ENCODE peak calls at places on chromosomes 6 and 20, in six cellular contexts. M is mucosa of descending colon, Z is neural progenitor cell, E is breast epithelium, J is heart left ventricle, T is foreskin fibroblast. A is an unnamed sample.

GRCh38 chr20:20060234-20060998 is 8.1 kb downstream of the CFAP61 start:
- DNase-seq in Z (no peak), E (no peak), J (no peak), M (no peak), T (no peak), A (no peak)

GRCh38 chr20:32743237-32744112 is at the start of gene COMMD7:
- DNase-seq in E (peak; percentile 49), Z (peak; percentile 75), T (peak; percentile 76), J (peak; percentile 64), M (peak; percentile 70), A (no peak)

GRCh38 chr6:17584241-17584803 is 15.8 kb upstream of the FAM8A1 start:
- DNase-seq in J (peak; percentile 52), Z (peak; percentile 74), E (no peak), T (peak; percentile 87), M (peak; percentile 65), A (peak; percentile 76)

GRCh38 chr20:61795669-61796630 is 269.7 kb downstream of the TAF4 start:
- DNase-seq in J (no peak), T (no peak), M (no peak), Z (no peak), E (no peak), A (no peak)

GRCh38 chr6:10412948-10413849 is 1.7 kb downstream of the TFAP2A start:
- DNase-seq in M (no peak), J (no peak), Z (peak; percentile 14), E (peak; percentile 90), T (peak; percentile 71), A (no peak)

GRCh38 chr6:159836294-159837140 is 36.4 kb downstream of the PNLDC1 start:
- DNase-seq in M (no peak), Z (no peak), J (peak; percentile 51), T (no peak), E (no peak), A (no peak)

GRCh38 chr6:134074151-134074712 is 21.8 kb upstream of the SLC2A12 start:
- DNase-seq in J (no peak), E (no peak), T (no peak), Z (peak; percentile 95), M (no peak), A (no peak)

GRCh38 chr6:54801669-54802068 is 44.9 kb upstream of the FAM83B start:
- DNase-seq in J (no peak), T (peak; percentile 69), M (no peak), E (no peak), Z (no peak), A (peak; percentile 21)

GRCh38 chr20:9837634-9838033 is 1.2 kb downstream of the PAK5 start:
- DNase-seq in J (no peak), Z (peak; percentile 2), M (no peak), E (no peak), T (no peak), A (no peak)

GRCh38 chr20:62123450-62124118 is 1.3 kb downstream of the LSM14B start:
- DNase-seq in E (no peak), J (no peak), M (no peak), T (peak; percentile 55), Z (peak; percentile 52), A (no peak)

GRCh38 chr6:25056130-25056529 is 120.4 kb upstream of the RIPOR2 start:
- DNase-seq in Z (no peak), M (peak; percentile 27), E (no peak), T (no peak), J (no peak), A (no peak)

GRCh38 chr20:45781391-45781931 is 10.2 kb downstream of the WFDC3 start:
- DNase-seq in M (no peak), J (no peak), E (no peak), Z (no peak), T (peak; percentile 91), A (peak; percentile 77)

GRCh38 chr20:5150226-5151076 is 23.6 kb downstream of the CDS2 start:
- DNase-seq in Z (no peak), M (peak; percentile 31), E (no peak), T (peak; percentile 52), J (no peak), A (no peak)

GRCh38 chr6:168939771-168940170 is 313.9 kb downstream of the THBS2 start:
- DNase-seq in M (no peak), J (no peak), T (no peak), Z (no peak), E (no peak), A (no peak)

GRCh38 chr6:169005141-169005540 is 248.5 kb downstream of the THBS2 start:
- DNase-seq in J (no peak), M (no peak), E (no peak), T (no peak), Z (no peak), A (no peak)

GRCh38 chr6:41732601-41733348 is 2.6 kb downstream of the TFEB start:
- DNase-seq in J (no peak), E (no peak), Z (no peak), M (no peak), T (peak; percentile 22), A (no peak)

GRCh38 chr20:58524814-58525213 is 9.6 kb upstream of the APCDD1L start:
- DNase-seq in Z (no peak), M (no peak), E (no peak), J (no peak), T (peak; percentile 7), A (no peak)

GRCh38 chr20:42567409-42567808 is 622.3 kb downstream of the PTPRT start:
- DNase-seq in E (no peak), Z (no peak), T (no peak), M (no peak), J (no peak), A (no peak)

GRCh38 chr6:96058094-96058493 is 42.3 kb downstream of the FUT9 start:
- DNase-seq in T (no peak), Z (peak; percentile 33), M (no peak), J (no peak), E (no peak), A (no peak)

GRCh38 chr6:42354707-42355106 is 97.0 kb downstream of the TRERF1 start:
- DNase-seq in E (no peak), T (no peak), J (no peak), Z (no peak), M (no peak), A (no peak)

GRCh38 chr6:37696220-37696840 is 1.4 kb downstream of the MDGA1 start:
- DNase-seq in M (no peak), Z (peak; percentile 66), T (peak; percentile 73), J (peak; percentile 19), E (no peak), A (no peak)

GRCh38 chr6:20916081-20916480 is 381.8 kb downstream of the CDKAL1 start:
- DNase-seq in E (no peak), T (peak; percentile 78), Z (no peak), M (no peak), J (no peak), A (peak; percentile 46)

GRCh38 chr6:149756261-149756636 is 6.7 kb downstream of the PCMT1 start:
- DNase-seq in E (no peak), M (no peak), J (no peak), Z (no peak), T (no peak), A (no peak)

GRCh38 chr6:3698021-3698420 is 53.5 kb downstream of the PXDC1 start:
- DNase-seq in J (no peak), Z (no peak), M (no peak), T (no peak), E (no peak), A (no peak)

GRCh38 chr20:12093062-12093796 is 175.5 kb downstream of the BTBD3 start:
- DNase-seq in Z (no peak), E (no peak), M (no peak), J (no peak), T (no peak), A (no peak)

DNA sequence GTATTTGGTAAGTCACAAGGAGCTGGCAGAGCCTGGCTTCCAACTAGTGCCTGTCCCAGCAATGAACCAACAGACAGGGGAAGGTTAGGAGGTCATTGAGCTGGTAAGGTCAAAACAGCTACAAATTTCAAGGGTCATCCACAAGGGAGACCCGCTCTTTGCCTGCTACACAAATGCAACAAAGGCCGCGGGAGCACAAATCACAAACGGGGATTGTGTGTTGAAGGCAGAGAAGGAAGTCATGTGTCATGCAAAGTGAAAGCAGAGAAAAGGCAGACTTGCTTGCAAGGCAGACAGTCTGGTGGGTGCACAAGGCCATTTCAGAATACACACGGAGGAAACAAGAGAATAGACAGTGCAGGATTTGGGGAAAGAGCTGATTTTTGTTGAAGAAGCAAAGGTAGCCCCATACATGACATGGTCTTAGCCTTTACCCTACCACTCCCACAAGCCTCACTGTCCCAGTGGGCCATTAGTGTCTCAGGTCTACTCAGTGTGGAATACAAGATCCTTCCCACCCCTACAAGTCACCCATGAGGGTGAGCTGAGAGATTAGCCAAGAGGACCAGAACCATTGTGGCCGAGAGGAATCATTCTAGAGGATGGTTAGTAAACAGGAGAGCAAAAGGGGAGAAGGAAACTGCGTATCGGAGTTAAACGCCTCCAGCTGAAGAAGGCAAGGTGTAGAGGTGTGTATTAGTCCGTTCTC is 18.1 kb upstream of the SAMHD1 start:
- DNase-seq in T (no peak), Z (no peak), M (no peak), J (no peak), E (no peak), A (no peak)
- H3K4me3 ChIP-seq in T (no peak overlapping the region), Z (no peak overlapping the region), M (no peak overlapping the region), J (no peak overlapping the region), E (no peak overlapping the region), A (no peak overlapping the region)

GRCh38 chr6:51768087-51768486 is 319.3 kb downstream of the PKHD1 start:
- DNase-seq in T (no peak), J (no peak), M (no peak), Z (no peak), E (no peak), A (no peak)
- TF ChIP-seq CTCF in T (no peak), J (no peak), M (no peak), Z (no peak), E (no peak), A (no peak)

GRCh38 chr6:137495652-137496391 is 1.6 kb upstream of the OLIG3 start:
- DNase-seq in Z (peak; percentile 88), J (no peak), E (no peak), M (no peak), T (peak; percentile 17), A (no peak)
- H3K4me3 ChIP-seq in Z (peak overlapping the region; percentile 28), J (no peak overlapping the region), E (no peak overlapping the region), M (no peak overlapping the region), T (no peak overlapping the region), A (no peak overlapping the region)

GRCh38 chr6:79777713-79778579 is 146.8 kb downstream of the SH3BGRL2 start:
- DNase-seq in T (peak; percentile 82), M (peak; percentile 83), E (peak; percentile 40), Z (peak; percentile 84), J (peak; percentile 69), A (peak; percentile 1)
- TF ChIP-seq CTCF in T (peak; percentile 95), M (peak; percentile 99), E (peak; percentile 85), Z (peak; percentile 99), J (peak; percentile 98), A (peak; percentile 98)

DNA sequence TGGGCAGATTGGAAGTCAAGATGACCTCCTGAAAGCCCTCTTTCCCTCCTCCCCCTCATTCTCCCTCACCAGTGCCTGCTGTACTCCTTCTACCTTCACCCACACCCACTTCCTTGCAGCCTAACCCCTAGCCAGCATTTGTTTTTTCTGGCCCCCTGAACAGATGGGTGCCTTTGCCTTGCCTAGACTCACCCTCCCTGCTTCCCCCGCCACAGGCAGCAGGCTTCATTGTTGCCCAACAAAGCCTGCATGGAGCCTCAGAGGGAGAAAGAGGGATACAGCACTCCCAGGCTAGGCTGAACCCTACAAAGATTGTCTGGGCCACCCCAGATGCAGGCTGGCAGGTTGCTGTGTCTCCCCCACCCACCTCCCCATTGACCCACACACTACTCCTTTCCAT is 2.7 kb downstream of the MOCS1 start:
- DNase-seq in T (no peak), J (no peak), M (no peak), E (no peak), Z (no peak), A (no peak)
- H3K4me3 ChIP-seq in T (no peak overlapping the region), J (peak overlapping the region; percentile 66), M (no peak overlapping the region), E (peak overlapping the region; percentile 75), Z (no peak overlapping the region), A (no peak overlapping the region)

A was measured in AG09309.